ENCODE peak calls at places on chromosome 10, in ten cellular contexts. C is CD8-positive, alpha-beta T cell; O is IMR-90; W is brain microvascular endothelial cell; V is right atrium auricular region; A is AG10803; Z is GM10248; D is prostate gland; R is PC-9; U is HFFc6. K is an unnamed sample.

GRCh38 chr10:97210576-97210975 is 24.8 kb upstream of the SLIT1 start:
- DNase-seq in C (peak), O (peak), W (peak), V (peak), A (peak), Z (peak), D (peak), R (peak), U (peak), K (peak)

GRCh38 chr10:24518981-24519597 is 204.6 kb downstream of the ARHGAP21 start:
- DNase-seq in C (no peak), O (peak), W (peak), V (peak), A (peak), Z (peak), D (peak), R (peak), U (peak), K (peak)

GRCh38 chr10:75851946-75852345 is 420.5 kb downstream of the LRMDA start:
- DNase-seq in C (no peak), O (no peak), W (no peak), V (no peak), A (no peak), Z (no peak), D (no peak), R (no peak), U (no peak), K (no peak)

GRCh38 chr10:110939419-110939818 is 20.0 kb downstream of the SHOC2 start:
- DNase-seq in C (no peak), O (no peak), W (no peak), V (no peak), A (no peak), Z (no peak), D (no peak), R (no peak), U (no peak), K (no peak)

GRCh38 chr10:18594574-18595156 is 56.7 kb downstream of the NSUN6 start:
- DNase-seq in C (no peak), O (no peak), W (no peak), V (no peak), A (no peak), Z (no peak), D (no peak), R (no peak), U (peak), K (no peak)

GRCh38 chr10:71312220-71312619 is 6.8 kb upstream of the SLC29A3 start:
- DNase-seq in C (no peak), O (no peak), W (no peak), V (no peak), A (no peak), Z (no peak), D (no peak), R (no peak), U (no peak), K (no peak)

GRCh38 chr10:115093776-115094361 is 704 bp downstream of the ATRNL1 start:
- DNase-seq in C (no peak), O (no peak), W (no peak), V (no peak), A (no peak), Z (peak), D (no peak), R (peak), U (no peak), K (peak)

GRCh38 chr10:96638696-96639095 is 51.9 kb upstream of the TM9SF3 start:
- DNase-seq in C (no peak), O (no peak), W (no peak), V (no peak), A (no peak), Z (no peak), D (no peak), R (no peak), U (no peak), K (no peak)

DNA sequence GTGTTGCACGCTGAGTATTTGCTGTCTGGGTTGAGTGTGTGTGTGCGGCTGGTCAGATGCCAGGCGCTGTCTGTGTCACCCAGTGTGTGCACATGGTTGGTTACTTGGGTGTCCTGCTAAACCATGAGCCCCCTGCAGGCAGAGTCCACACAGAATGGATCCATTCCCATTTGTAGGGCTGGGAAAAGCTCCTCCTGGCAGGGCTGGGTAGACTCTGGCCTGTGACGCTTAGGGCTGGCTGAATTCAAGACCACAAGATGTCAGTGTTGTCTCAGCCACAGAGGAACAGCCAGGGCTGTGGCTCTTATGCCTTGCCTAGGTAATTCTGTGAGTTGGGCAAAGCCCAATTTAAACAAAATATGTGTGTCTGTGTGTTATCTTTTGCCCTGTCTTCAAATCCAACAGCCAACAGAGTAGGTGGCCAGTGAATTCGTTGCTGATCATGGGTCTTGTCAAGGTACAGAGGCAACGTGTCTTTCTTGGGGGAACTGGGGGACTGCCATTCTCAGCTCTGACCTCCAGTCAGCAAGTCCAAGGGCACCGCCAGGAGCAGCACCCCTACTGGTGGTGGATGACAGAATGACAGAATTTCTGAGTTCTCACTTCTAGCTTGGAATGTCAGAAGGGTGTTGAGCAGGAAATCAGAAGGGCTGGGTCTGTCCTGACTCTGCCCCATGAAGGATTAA is 285.1 kb downstream of the CCSER2 start:
- DNase-seq in C (no peak), O (no peak), W (peak), V (no peak), A (no peak), Z (no peak), D (peak), R (no peak), U (peak), K (peak)
- TF ChIP-seq CTCF in C (no peak), O (peak), W (peak), V (peak), A (no peak), Z (peak), D (peak), R (peak), U (peak), K (peak)

GRCh38 chr10:72625608-72626443 is at the start of gene MICU1:
- DNase-seq in C (peak), O (peak), W (peak), V (peak), A (peak), Z (peak), D (peak), R (peak), U (peak), K (peak)
- TF ChIP-seq CTCF in C (no peak), O (no peak), W (no peak), V (no peak), A (no peak), Z (no peak), D (no peak), R (no peak), U (no peak), K (no peak)

GRCh38 chr10:89554433-89554832 is 19.0 kb upstream of the SLC16A12 start:
- DNase-seq in C (no peak), O (no peak), W (no peak), V (no peak), A (no peak), Z (no peak), D (no peak), R (no peak), U (no peak), K (no peak)

GRCh38 chr10:89556590-89556989 is 21.2 kb upstream of the SLC16A12 start:
- DNase-seq in C (no peak), O (peak), W (peak), V (no peak), A (peak), Z (no peak), D (no peak), R (no peak), U (no peak), K (no peak)

GRCh38 chr10:89553064-89553734 is 17.8 kb upstream of the SLC16A12 start:
- DNase-seq in C (no peak), O (peak), W (peak), V (no peak), A (peak), Z (no peak), D (no peak), R (peak), U (peak), K (no peak)

GRCh38 chr10:89552213-89552612 is 16.8 kb upstream of the SLC16A12 start:
- DNase-seq in C (no peak), O (no peak), W (no peak), V (no peak), A (no peak), Z (no peak), D (no peak), R (no peak), U (no peak), K (no peak)

DNA sequence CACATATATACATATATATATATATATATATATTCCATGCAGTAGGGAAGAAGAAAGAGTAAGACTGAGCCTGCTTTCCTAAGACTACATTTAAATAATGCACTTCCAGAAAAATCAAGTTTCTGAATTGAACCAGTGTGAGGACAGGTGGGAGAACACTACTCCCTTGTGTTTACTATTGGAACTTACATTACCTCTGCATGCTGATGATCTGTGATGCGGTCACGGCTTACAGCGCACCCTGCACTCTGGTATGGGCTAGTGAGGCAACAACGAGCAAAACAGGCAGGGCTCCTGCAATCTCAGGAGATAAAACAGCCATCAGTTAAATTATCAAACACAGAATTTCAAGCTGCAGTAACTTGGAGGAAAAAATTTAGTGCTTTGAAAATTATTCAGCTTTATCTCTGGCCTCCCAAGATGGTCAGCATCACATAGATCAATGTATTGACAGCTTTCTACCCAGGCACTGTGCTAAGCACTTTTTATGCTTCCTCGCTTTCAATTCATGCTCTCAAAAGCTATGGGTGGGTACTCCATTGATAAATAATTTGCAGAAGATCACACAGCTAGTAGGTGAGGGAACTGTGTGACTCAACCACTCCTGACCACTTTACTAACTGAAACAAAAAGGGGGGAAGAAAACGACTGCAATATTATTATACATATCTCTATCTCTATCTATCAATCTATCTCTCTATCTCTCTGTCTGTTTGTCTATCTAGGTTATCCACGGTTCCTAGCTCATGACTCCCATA is 20.5 kb upstream of the SLC16A12 start:
- DNase-seq in C (no peak), O (peak), W (peak), V (no peak), A (peak), Z (no peak), D (no peak), R (no peak), U (peak), K (no peak)
- TF ChIP-seq CTCF in C (no peak), O (peak), W (peak), V (peak), A (peak), Z (no peak), D (no peak), R (no peak), U (peak), K (no peak)

DNA sequence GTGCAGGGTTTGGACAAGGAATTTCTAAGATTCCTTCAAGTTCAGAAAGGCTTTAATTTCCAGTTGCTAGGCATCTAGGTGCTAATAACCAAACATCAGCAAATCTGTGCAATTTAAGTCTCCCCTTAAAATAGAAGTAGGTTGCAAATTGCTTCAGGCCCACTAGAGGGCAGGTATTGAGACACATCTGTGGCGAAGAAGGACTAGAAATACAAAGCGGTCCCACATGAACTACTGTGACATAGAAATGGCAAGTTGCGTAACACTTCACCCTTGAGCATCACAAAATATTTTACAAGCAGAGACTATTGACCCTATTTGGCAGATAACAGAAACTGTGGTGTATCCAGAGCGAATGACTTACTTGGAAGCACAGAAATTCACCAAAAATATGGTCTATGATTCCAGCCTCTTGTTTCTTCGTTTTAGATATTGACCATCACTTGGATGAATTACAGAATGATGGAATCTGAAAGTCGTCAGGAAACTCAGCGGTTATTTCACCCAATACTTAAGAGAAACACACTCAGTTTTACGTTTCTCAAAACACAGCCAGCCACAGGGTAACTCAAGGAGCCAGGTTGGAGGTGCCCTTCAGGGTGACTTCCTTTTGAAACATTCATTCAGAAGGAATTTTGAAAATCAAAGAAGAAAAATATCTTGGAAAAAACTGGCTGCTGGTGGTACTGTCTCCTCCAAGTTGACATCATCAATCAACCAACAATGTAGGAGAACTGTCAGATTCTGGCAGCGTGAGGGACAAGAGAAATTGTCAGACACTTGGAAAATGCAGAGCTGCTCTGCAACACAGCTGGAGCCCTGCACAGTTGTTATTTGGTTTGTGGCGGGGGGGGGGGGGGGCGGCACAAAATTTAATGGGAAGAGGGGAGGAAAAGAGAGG is 256.3 kb upstream of the MINDY3 start:
- DNase-seq in C (no peak), O (no peak), W (peak), V (no peak), A (peak), Z (peak), D (no peak), R (peak), U (no peak), K (peak)
- TF ChIP-seq CTCF in C (no peak), O (peak), W (peak), V (peak), A (peak), Z (peak), D (peak), R (peak), U (peak), K (peak)

GRCh38 chr10:59633063-59633462 is 76.6 kb downstream of the SLC16A9 start:
- DNase-seq in C (no peak), O (no peak), W (no peak), V (no peak), A (no peak), Z (no peak), D (no peak), R (no peak), U (no peak), K (no peak)
- TF ChIP-seq CTCF in C (no peak), O (no peak), W (peak), V (no peak), A (no peak), Z (no peak), D (no peak), R (no peak), U (no peak), K (no peak)

DNA sequence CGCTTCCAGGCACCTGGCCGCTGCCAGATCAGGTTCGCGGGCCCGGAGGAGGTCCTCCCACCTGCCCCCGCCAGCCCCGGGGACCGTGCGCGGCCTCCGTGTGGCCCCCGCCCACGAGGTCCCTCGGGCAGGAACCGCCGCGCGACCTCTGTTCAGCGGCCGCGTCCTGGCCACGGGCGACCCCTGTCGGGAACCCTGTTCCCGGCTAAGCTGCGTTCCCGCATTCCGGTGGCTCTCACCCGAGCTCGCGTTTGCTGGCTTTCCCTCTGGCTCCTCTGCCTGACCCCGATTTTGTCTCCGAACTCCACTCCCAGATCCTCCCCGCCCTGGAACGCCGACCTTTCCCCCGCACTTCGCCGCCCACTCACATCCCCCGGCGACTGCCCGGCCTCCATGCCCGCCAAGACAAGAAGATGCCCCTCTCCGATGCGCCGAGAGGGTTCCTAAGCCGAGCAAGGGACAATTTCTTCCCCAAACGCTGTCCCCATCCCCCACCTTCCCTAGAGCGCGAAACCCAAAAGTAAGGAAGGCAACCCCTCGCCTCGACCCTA is 2.3 kb downstream of the SFMBT2 start:
- DNase-seq in C (peak), O (peak), W (no peak), V (no peak), A (no peak), Z (peak), D (peak), R (no peak), U (no peak), K (peak)
- TF ChIP-seq CTCF in C (peak), O (peak), W (peak), V (peak), A (peak), Z (peak), D (peak), R (no peak), U (no peak), K (peak)

K was measured in neural crest cell.